ENCODE peak calls at places on chromosome 21, in five cellular contexts. S is ascending aorta; V is stimulated activated CD4-positive, alpha-beta T cell treated with anti-CD3 and anti-CD28 coated beads, Interleukin-2, amount 100 ng/mL, for 24 hours; A is activated CD8-positive, alpha-beta memory T cell treated with anti-CD3 and anti-CD28 coated beads, Interleukin-2, amount 50 U/mL, for 48 hours; L is OCI-LY7. B is an unnamed sample.

GRCh38 chr21:42012763-42013329 is 2.7 kb upstream of the ZBTB21 start:
- DNase-seq in S (no peak), V (no peak), A (no peak), L (no peak), B (no peak)

GRCh38 chr21:27837933-27838332 is 871.0 kb upstream of the ADAMTS5 start:
- DNase-seq in S (no peak), V (no peak), A (no peak), L (no peak), B (no peak)

GRCh38 chr21:36733857-36734256 is 34.9 kb downstream of the SIM2 start:
- DNase-seq in S (no peak), V (no peak), A (no peak), L (no peak), B (no peak)

GRCh38 chr21:35343046-35343816 is 294.1 kb upstream of the RUNX1 start:
- DNase-seq in S (no peak), V (no peak), A (no peak), L (no peak), B (no peak)

GRCh38 chr21:44901391-44902074 is 19.2 kb downstream of the ITGB2 start:
- DNase-seq in S (no peak), V (no peak), A (no peak), L (no peak), B (no peak)

GRCh38 chr21:38267991-38268858 is 11.4 kb downstream of the KCNJ15 start:
- DNase-seq in S (no peak), V (no peak), A (no peak), L (no peak), B (no peak)

GRCh38 chr21:16455978-16456377 is 726.2 kb downstream of the USP25 start:
- DNase-seq in S (no peak), V (no peak), A (no peak), L (no peak), B (no peak)

GRCh38 chr21:32329776-32330175 is 31.1 kb downstream of the MRAP start:
- DNase-seq in S (no peak), V (no peak), A (no peak), L (no peak), B (no peak)

GRCh38 chr21:42655797-42656770 is 2.7 kb downstream of the PDE9A start:
- DNase-seq in S (no peak), V (no peak), A (no peak), L (peak), B (no peak)

GRCh38 chr21:35136586-35137254 is 87.6 kb upstream of the RUNX1 start:
- DNase-seq in S (no peak), V (no peak), A (no peak), L (no peak), B (no peak)

GRCh38 chr21:33800753-33801423 is 114.7 kb downstream of the ATP5PO start:
- DNase-seq in S (no peak), V (no peak), A (no peak), L (no peak), B (no peak)

GRCh38 chr21:44024895-44025353 is 12.8 kb downstream of the TRAPPC10 start:
- DNase-seq in S (no peak), V (no peak), A (peak), L (no peak), B (no peak)

GRCh38 chr21:40051801-40052200 is 184.6 kb downstream of the PCP4 start:
- DNase-seq in S (no peak), V (no peak), A (no peak), L (no peak), B (no peak)

GRCh38 chr21:28856588-28857250 is 136.0 kb downstream of the LTN1 start:
- DNase-seq in S (no peak), V (no peak), A (no peak), L (no peak), B (no peak)

GRCh38 chr21:34704119-34704518 is 35.3 kb downstream of the CLIC6 start:
- DNase-seq in S (no peak), V (no peak), A (no peak), L (no peak), B (no peak)

GRCh38 chr21:31331231-31331630 is 12.8 kb downstream of the TIAM1 start:
- DNase-seq in S (no peak), V (no peak), A (no peak), L (no peak), B (no peak)

GRCh38 chr21:45990049-45990711 is 8.6 kb downstream of the COL6A1 start:
- DNase-seq in S (no peak), V (no peak), A (no peak), L (no peak), B (no peak)

GRCh38 chr21:40507978-40508377 is 339.0 kb downstream of the DSCAM start:
- DNase-seq in S (no peak), V (no peak), A (no peak), L (no peak), B (no peak)

GRCh38 chr21:40667964-40668363 is 179.0 kb downstream of the DSCAM start:
- DNase-seq in S (no peak), V (no peak), A (no peak), L (no peak), B (no peak)

GRCh38 chr21:45595574-45596295 is 47.8 kb upstream of the PCBP3 start:
- DNase-seq in S (no peak), V (no peak), A (no peak), L (no peak), B (no peak)

GRCh38 chr21:44391345-44392091 is 38.1 kb downstream of the TRPM2 start:
- DNase-seq in S (peak), V (no peak), A (no peak), L (peak), B (peak)

GRCh38 chr21:36479415-36480402 is at the start of gene CLDN14:
- DNase-seq in S (no peak), V (no peak), A (no peak), L (no peak), B (no peak)

GRCh38 chr21:15379776-15380175 is 315.0 kb upstream of the NRIP1 start:
- DNase-seq in S (no peak), V (no peak), A (no peak), L (no peak), B (no peak)

GRCh38 chr21:40512590-40512989 is 334.4 kb downstream of the DSCAM start:
- DNase-seq in S (no peak), V (peak), A (peak), L (peak), B (no peak)

GRCh38 chr21:16534408-16535099 is 804.8 kb downstream of the USP25 start:
- DNase-seq in S (no peak), V (no peak), A (no peak), L (no peak), B (no peak)

GRCh38 chr21:46421191-46421750 is 37.4 kb upstream of the DIP2A start:
- DNase-seq in S (no peak), V (no peak), A (no peak), L (no peak), B (no peak)

GRCh38 chr21:33543505-33544129 is 779 bp downstream of the SON start:
- DNase-seq in S (no peak), V (peak), A (peak), L (peak), B (peak)

GRCh38 chr21:41068411-41069304 is 99.3 kb upstream of the BACE2 start:
- DNase-seq in S (no peak), V (peak), A (peak), L (peak), B (peak)

GRCh38 chr21:32940079-32941014 is 85.4 kb upstream of the OLIG2 start:
- DNase-seq in S (no peak), V (peak), A (peak), L (peak), B (no peak)

GRCh38 chr21:19218163-19218562 is 814.6 kb upstream of the TMPRSS15 start:
- DNase-seq in S (no peak), V (no peak), A (no peak), L (no peak), B (no peak)

GRCh38 chr21:33587792-33588484 is 546 bp downstream of the DONSON start:
- DNase-seq in S (no peak), V (peak), A (peak), L (peak), B (no peak)

GRCh38 chr21:37636152-37636860 is 269.7 kb downstream of the DYRK1A start:
- DNase-seq in S (no peak), V (no peak), A (no peak), L (no peak), B (no peak)

GRCh38 chr21:42398130-42398394 is 2.2 kb upstream of the TMPRSS3 start:
- DNase-seq in S (no peak), V (no peak), A (no peak), L (no peak), B (no peak)

GRCh38 chr21:15430577-15430976 is 299.2 kb upstream of the USP25 start:
- DNase-seq in S (no peak), V (no peak), A (no peak), L (no peak), B (no peak)

GRCh38 chr21:25837545-25838263 is 102.9 kb downstream of the GABPA start:
- DNase-seq in S (no peak), V (no peak), A (no peak), L (no peak), B (no peak)

GRCh38 chr21:41901099-41901498 is 22.0 kb upstream of the PRDM15 start:
- DNase-seq in S (no peak), V (peak), A (peak), L (no peak), B (no peak)

GRCh38 chr21:40053007-40053406 is 185.8 kb downstream of the PCP4 start:
- DNase-seq in S (no peak), V (no peak), A (no peak), L (no peak), B (no peak)

GRCh38 chr21:35470522-35470921 is 421.4 kb upstream of the RUNX1 start:
- DNase-seq in S (no peak), V (no peak), A (no peak), L (no peak), B (no peak)

GRCh38 chr21:39007532-39007931 is 175.7 kb downstream of the PSMG1 start:
- DNase-seq in S (no peak), V (no peak), A (no peak), L (no peak), B (no peak)

B was measured in type B pancreatic cell.